ENCODE peak calls at places on chromosomes 3 and 15, in four cellular contexts. W, M, J and D are unnamed samples.

GRCh38 chr3:31754575-31755278 is 222.0 kb downstream of the STT3B start:
- DNase-seq in J (no peak), W (no peak), M (no peak), D (no peak)

GRCh38 chr3:121295966-121296365 is 249.8 kb downstream of the POLQ start:
- DNase-seq in W (no peak), M (no peak), J (no peak), D (no peak)

GRCh38 chr15:93271871-93272270 is 182.9 kb upstream of the RGMA start:
- DNase-seq in W (no peak), M (no peak), J (no peak), D (no peak)

GRCh38 chr15:44788748-44789147 is 52.4 kb downstream of the TRIM69 start:
- DNase-seq in J (no peak), M (no peak), W (peak), D (no peak)

GRCh38 chr3:45124956-45125355 is 21.2 kb downstream of the CDCP1 start:
- DNase-seq in J (no peak), M (no peak), W (no peak), D (no peak)

GRCh38 chr3:66808891-66809578 is 189.1 kb upstream of the KBTBD8 start:
- DNase-seq in M (peak), J (peak), W (no peak), D (no peak)

GRCh38 chr3:30924763-30925162 is 30.3 kb upstream of the GADL1 start:
- DNase-seq in J (no peak), M (no peak), W (no peak), D (no peak)

GRCh38 chr3:71208273-71209095 is 375.0 kb downstream of the FOXP1 start:
- DNase-seq in J (no peak), W (no peak), M (no peak), D (no peak)

GRCh38 chr3:39148116-39149058 is 5.0 kb downstream of the CSRNP1 start:
- DNase-seq in J (no peak), W (peak), M (no peak), D (no peak)

GRCh38 chr3:43004282-43004681 is 25.2 kb downstream of the GASK1A start:
- DNase-seq in W (peak), J (no peak), M (no peak), D (no peak)

GRCh38 chr3:102233881-102234280 is 200.9 kb upstream of the ZPLD1 start:
- DNase-seq in J (no peak), W (no peak), M (no peak), D (no peak)

GRCh38 chr15:95129589-95129988 is 898.2 kb downstream of the MCTP2 start:
- DNase-seq in J (no peak), M (no peak), W (peak), D (no peak)

GRCh38 chr15:68440136-68440535 is 8.2 kb upstream of the ITGA11 start:
- DNase-seq in M (no peak), J (no peak), W (no peak), D (peak)

GRCh38 chr3:173267716-173268115 is 126.7 kb upstream of the SPATA16 start:
- DNase-seq in J (no peak), W (no peak), M (no peak), D (no peak)

GRCh38 chr3:66483006-66483928 is 17.6 kb downstream of the LRIG1 start:
- DNase-seq in M (no peak), J (peak), W (peak), D (no peak)

GRCh38 chr3:196694202-196694638 is 17.8 kb downstream of the CEP19 start:
- DNase-seq in W (no peak), J (no peak), M (no peak), D (no peak)

GRCh38 chr3:33074217-33075067 is 22.5 kb downstream of the GLB1 start:
- DNase-seq in M (peak), W (peak), J (no peak), D (peak)

GRCh38 chr15:48582472-48583235 is 62.9 kb downstream of the FBN1 start:
- DNase-seq in M (no peak), J (no peak), W (peak), D (no peak)

GRCh38 chr3:46460051-46460450 is 4.7 kb downstream of the LTF start:
- DNase-seq in J (no peak), M (no peak), W (no peak), D (no peak)

GRCh38 chr3:122754867-122755835 is 38.5 kb downstream of the HSPBAP1 start:
- DNase-seq in J (no peak), M (peak), W (peak), D (no peak)

GRCh38 chr3:39434574-39434973 is 28.1 kb downstream of the RPSA start:
- DNase-seq in M (no peak), W (peak), J (no peak), D (no peak)

GRCh38 chr3:136042608-136043221 is 77.2 kb downstream of the PPP2R3A start:
- DNase-seq in M (peak), J (no peak), W (peak), D (no peak)

GRCh38 chr15:59972241-59972640 is 31.9 kb upstream of the FOXB1 start:
- DNase-seq in W (no peak), J (no peak), M (no peak), D (no peak)

GRCh38 chr3:32155117-32155516 is 48.7 kb downstream of the GPD1L start:
- DNase-seq in J (no peak), W (no peak), M (no peak), D (no peak)

GRCh38 chr15:31554261-31554660 is 227.6 kb downstream of the KLF13 start:
- DNase-seq in J (no peak), M (no peak), W (peak), D (peak)

GRCh38 chr3:65146149-65146548 is 458.3 kb upstream of the ADAMTS9 start:
- DNase-seq in J (no peak), M (peak), W (peak), D (peak)

GRCh38 chr3:60120245-60120644 is 1070.4 kb upstream of the CFAP20DC start:
- DNase-seq in J (no peak), M (no peak), W (no peak), D (no peak)

GRCh38 chr3:72375237-72376154 is 472.7 kb downstream of the SHQ1 start:
- DNase-seq in M (peak), J (no peak), W (no peak), D (no peak)

GRCh38 chr3:120143676-120144075 is 49.4 kb upstream of the GSK3B start:
- DNase-seq in M (no peak), J (no peak), W (no peak), D (no peak)

GRCh38 chr3:74273091-74273490 is 341.4 kb downstream of the CNTN3 start:
- DNase-seq in J (no peak), M (no peak), W (peak), D (no peak)

GRCh38 chr3:128736598-128736997 is 10.6 kb downstream of the RAB7A start:
- DNase-seq in M (no peak), J (no peak), W (peak), D (no peak)

GRCh38 chr3:28745904-28746617 is 397.4 kb upstream of the AZI2 start:
- DNase-seq in J (no peak), W (peak), M (no peak), D (no peak)

GRCh38 chr3:129624347-129625070 is 18.0 kb upstream of the PLXND1 start:
- DNase-seq in M (no peak), W (peak), J (peak), D (no peak)

GRCh38 chr15:80424381-80424780 is 20.2 kb downstream of the ARNT2 start:
- DNase-seq in W (no peak), M (no peak), J (no peak), D (no peak)

GRCh38 chr15:90915808-90916440 is 12.8 kb downstream of the MAN2A2 start:
- DNase-seq in J (peak), W (no peak), M (peak), D (peak)

GRCh38 chr3:58058654-58059263 is 50.5 kb downstream of the FLNB start:
- DNase-seq in M (no peak), W (peak), J (no peak), D (no peak)

GRCh38 chr3:112247900-112248299 is 46.1 kb downstream of the SLC9C1 start:
- DNase-seq in W (no peak), M (no peak), J (no peak), D (no peak)

GRCh38 chr3:41716391-41716910 is 245.5 kb downstream of the ULK4 start:
- DNase-seq in M (no peak), J (no peak), W (peak), D (no peak)
- TF ChIP-seq CTCF in M (no peak), J (peak), W (peak), D (no peak)

DNA sequence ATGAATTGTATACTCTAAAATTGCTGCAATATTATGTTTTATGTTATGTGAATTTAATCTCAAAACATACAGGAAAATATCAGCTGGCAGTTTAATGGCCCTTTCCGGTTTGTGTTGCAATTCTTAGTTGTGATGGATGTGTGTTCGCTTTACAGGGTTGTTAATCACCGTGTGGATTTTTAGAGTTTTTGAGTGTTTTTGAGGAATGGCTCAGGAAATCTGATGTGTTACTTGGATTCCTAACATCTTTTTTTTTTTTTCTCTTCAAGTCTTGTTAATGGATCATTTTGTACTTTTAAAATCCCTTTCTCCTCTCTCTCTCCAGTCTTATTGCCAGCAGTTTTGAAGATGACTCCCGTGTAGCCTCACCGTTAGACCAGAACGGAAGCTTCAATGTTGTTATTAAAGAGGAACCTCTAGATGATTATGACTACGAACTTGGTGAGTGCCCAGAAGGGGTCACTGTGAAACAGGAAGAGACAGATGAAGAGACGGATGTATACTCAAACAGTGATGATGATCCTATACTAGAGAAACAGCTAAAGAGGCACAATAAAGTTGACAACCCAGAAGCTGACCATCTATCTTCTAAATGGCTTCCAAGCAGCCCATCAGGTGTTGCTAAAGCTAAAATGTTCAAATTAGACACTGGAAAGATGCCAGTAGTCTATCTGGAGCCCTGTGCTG is 35.7 kb downstream of the MGA start:
- DNase-seq in M (peak), W (no peak), J (no peak), D (no peak)
- TF ChIP-seq CTCF in M (peak), W (no peak), J (peak), D (no peak)

GRCh38 chr3:156840826-156841689 is 14.9 kb downstream of the LEKR1 start:
- DNase-seq in W (no peak), M (no peak), J (no peak), D (no peak)

GRCh38 chr3:156834962-156835535 is 8.9 kb downstream of the LEKR1 start:
- DNase-seq in W (no peak), M (no peak), J (no peak), D (no peak)

GRCh38 chr3:156834435-156834834 is 8.3 kb downstream of the LEKR1 start:
- DNase-seq in J (no peak), W (no peak), M (no peak), D (no peak)

GRCh38 chr3:156837130-156837529 is 11.0 kb downstream of the LEKR1 start:
- DNase-seq in W (peak), J (no peak), M (no peak), D (no peak)

GRCh38 chr3:156838035-156838434 is 11.9 kb downstream of the LEKR1 start:
- DNase-seq in J (no peak), W (no peak), M (no peak), D (no peak)
- TF ChIP-seq CTCF in J (no peak), W (no peak), M (no peak), D (no peak)

GRCh38 chr3:106540743-106541142 is 671.9 kb upstream of the CBLB start:
- DNase-seq in W (no peak), J (no peak), M (peak), D (no peak)
- TF ChIP-seq CTCF in W (no peak), J (no peak), M (peak), D (no peak)

GRCh38 chr3:41997702-41998551 is 36.0 kb upstream of the ULK4 start:
- DNase-seq in W (no peak), J (no peak), M (peak), D (no peak)
- TF ChIP-seq CTCF in W (peak), J (no peak), M (peak), D (no peak)

GRCh38 chr3:146065573-146066006 is 95.4 kb downstream of the PLOD2 start:
- DNase-seq in M (peak), W (peak), J (no peak), D (no peak)
- TF ChIP-seq CTCF in M (peak), W (peak), J (peak), D (peak)

GRCh38 chr3:167406876-167407492 is 26.9 kb upstream of the ZBBX start:
- DNase-seq in J (no peak), M (peak), W (peak), D (peak)
- TF ChIP-seq CTCF in J (peak), M (peak), W (peak), D (no peak)

GRCh38 chr3:194111336-194111735 is 24.6 kb upstream of the HES1 start:
- DNase-seq in M (no peak), J (no peak), W (no peak), D (no peak)
- TF ChIP-seq CTCF in M (no peak), J (no peak), W (no peak), D (no peak)

GRCh38 chr3:183583331-183584245 is 28.1 kb upstream of the KLHL6 start:
- DNase-seq in M (no peak), W (no peak), J (peak), D (no peak)

GRCh38 chr3:183584246-183584913 is 28.9 kb upstream of the KLHL6 start:
- DNase-seq in W (peak), M (no peak), J (no peak), D (peak)

GRCh38 chr3:183587337-183587736 is 31.8 kb upstream of the KLHL6 start:
- DNase-seq in W (no peak), M (no peak), J (no peak), D (no peak)

GRCh38 chr3:183586477-183586876 is 31.0 kb upstream of the KLHL6 start:
- DNase-seq in M (no peak), J (no peak), W (no peak), D (no peak)

DNA sequence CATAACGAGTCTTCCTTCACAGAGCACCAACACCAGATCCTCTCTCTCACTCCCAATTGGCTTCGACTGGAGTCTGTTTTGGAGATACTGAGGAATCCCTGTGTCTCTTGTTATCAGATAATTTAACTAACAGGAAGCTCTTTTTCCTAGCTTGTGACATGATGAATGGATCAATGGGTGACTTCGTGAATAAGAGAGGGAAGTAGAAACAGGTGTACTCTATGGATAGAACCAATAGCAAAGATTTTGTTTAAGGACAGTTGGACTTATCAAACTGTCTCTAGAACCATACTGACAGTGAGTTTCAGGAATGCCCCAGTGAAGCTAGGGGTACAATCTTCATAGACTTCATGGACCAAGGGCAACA is 29.4 kb upstream of the KLHL6 start:
- DNase-seq in J (no peak), M (no peak), W (no peak), D (no peak)
- TF ChIP-seq CTCF in J (no peak), M (no peak), W (no peak), D (no peak)

DNA sequence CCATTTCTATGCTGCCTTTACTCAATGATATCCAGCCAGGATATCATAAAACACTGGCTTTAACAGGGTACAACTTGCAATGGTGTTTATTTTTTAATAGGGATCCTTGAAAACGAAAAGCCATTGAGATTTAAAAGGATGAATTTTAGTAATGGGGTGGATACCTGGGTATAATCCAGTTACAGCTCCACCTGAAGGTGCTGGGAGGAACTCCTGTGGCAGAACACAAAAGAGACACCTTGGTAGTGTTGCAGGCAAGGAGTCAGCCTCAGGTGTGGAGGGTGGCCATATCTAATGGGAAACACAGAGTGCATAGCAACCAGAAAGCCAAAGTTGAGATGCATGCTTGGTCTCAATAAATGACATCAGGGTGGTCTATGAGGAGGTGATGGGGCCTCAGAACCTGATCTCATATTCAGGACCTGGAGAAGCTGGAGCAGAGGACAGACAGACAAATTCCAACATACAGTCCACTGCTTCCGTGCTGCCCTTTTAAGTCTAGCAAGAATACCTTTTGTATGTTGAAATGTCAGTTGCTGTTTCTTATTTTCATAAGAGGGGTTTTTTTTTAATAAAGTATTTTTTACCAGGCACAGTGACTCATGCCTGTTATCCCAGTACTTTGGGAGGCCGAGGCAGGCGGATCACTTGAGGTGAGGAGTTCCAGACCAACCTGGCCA is 12.0 kb upstream of the PAQR9 start:
- DNase-seq in J (no peak), W (no peak), M (peak), D (no peak)
- TF ChIP-seq CTCF in J (no peak), W (no peak), M (peak), D (no peak)